ENCODE peak calls at places on chromosomes 5 and 9, in seven cellular contexts. Z is stimulated activated CD4-positive, alpha-beta T cell treated with anti-CD3 and anti-CD28 coated beads, TNF-alpha, amount 100 ng/mL, for 4 hours; Y is T-helper 2 cell; A is neuronal stem cell; W is stimulated activated CD8-positive, alpha-beta memory T cell treated with anti-CD3 and anti-CD28 coated beads, Interleukin-4, amount 100 ng/mL, for 4 hours; P is left ventricle myocardium superior; M is kidney epithelial cell. X is an unnamed sample.

GRCh38 chr5:58358436-58358835 is 101.5 kb downstream of the PLK2 start:
- DNase-seq in M (no peak), P (no peak), A (no peak), Y (no peak), Z (no peak), W (no peak), X (no peak)

GRCh38 chr9:108160039-108160438 is 670.5 kb upstream of the KLF4 start:
- DNase-seq in A (no peak), P (no peak), Z (no peak), W (no peak), M (no peak), Y (no peak), X (no peak)

GRCh38 chr9:37026085-37026935 is 7.8 kb downstream of the PAX5 start:
- DNase-seq in Y (no peak), W (no peak), Z (no peak), M (no peak), A (no peak), P (no peak), X (no peak)

GRCh38 chr5:163306421-163306820 is 131.0 kb upstream of the CCNG1 start:
- DNase-seq in M (no peak), P (no peak), W (no peak), A (no peak), Y (no peak), Z (no peak), X (no peak)

GRCh38 chr9:38064842-38065368 is 4.1 kb downstream of the SHB start:
- DNase-seq in Y (no peak), M (no peak), Z (no peak), P (no peak), A (no peak), W (no peak), X (no peak)

GRCh38 chr9:5459289-5459829 is 9.0 kb downstream of the CD274 start:
- DNase-seq in M (peak), Y (no peak), A (no peak), W (no peak), Z (no peak), P (no peak), X (no peak)

GRCh38 chr9:89497181-89497963 is 541 bp downstream of the SEMA4D start:
- DNase-seq in A (no peak), P (peak), M (no peak), W (no peak), Y (no peak), Z (no peak), X (no peak)

GRCh38 chr9:129586647-129587046 is 34.3 kb downstream of the C9orf50 start:
- DNase-seq in M (no peak), Y (no peak), W (no peak), Z (no peak), A (no peak), P (no peak), X (no peak)

GRCh38 chr5:178104492-178104891 is 8.8 kb upstream of the N4BP3 start:
- DNase-seq in A (no peak), M (no peak), W (no peak), P (no peak), Z (no peak), Y (no peak), X (no peak)

GRCh38 chr9:28365020-28365640 is 791.8 kb upstream of the C9orf72 start:
- DNase-seq in P (no peak), M (no peak), A (peak), W (no peak), Z (no peak), Y (no peak), X (no peak)

GRCh38 chr9:108382267-108382666 is 473.5 kb downstream of the ACTL7B start:
- DNase-seq in A (no peak), P (no peak), W (no peak), Z (no peak), Y (no peak), M (no peak), X (peak)

GRCh38 chr5:163696270-163696887 is 191.0 kb downstream of the MAT2B start:
- DNase-seq in M (peak), P (no peak), W (no peak), Y (no peak), Z (no peak), A (peak), X (no peak)

GRCh38 chr5:61159841-61160240 is 2.4 kb downstream of the SMIM15 start:
- DNase-seq in M (no peak), Y (no peak), P (no peak), A (no peak), Z (no peak), W (no peak), X (no peak)

GRCh38 chr9:124228516-124228915 is 29.2 kb upstream of the NEK6 start:
- DNase-seq in W (no peak), M (no peak), Z (no peak), P (no peak), A (no peak), Y (no peak), X (no peak)

GRCh38 chr9:100379862-100380261 is 27.1 kb upstream of the TEX10 start:
- DNase-seq in A (no peak), Z (no peak), Y (no peak), W (no peak), M (peak), P (no peak), X (no peak)

GRCh38 chr5:178453224-178453623 is 137.0 kb downstream of the COL23A1 start:
- DNase-seq in Z (no peak), W (no peak), A (no peak), P (no peak), Y (no peak), M (peak), X (no peak)

GRCh38 chr5:171397599-171397998 is 9.9 kb downstream of the NPM1 start:
- DNase-seq in A (no peak), W (no peak), Y (no peak), Z (no peak), P (no peak), M (no peak), X (no peak)

GRCh38 chr9:20865357-20865756 is 166.1 kb downstream of the HACD4 start:
- DNase-seq in M (no peak), P (no peak), A (no peak), Z (no peak), W (no peak), Y (no peak), X (no peak)

GRCh38 chr5:75050415-75050814 is 1.9 kb downstream of the GCNT4 start:
- DNase-seq in W (no peak), P (no peak), M (no peak), Y (peak), Z (no peak), A (no peak), X (no peak)

GRCh38 chr9:38015267-38015666 is 53.8 kb downstream of the SHB start:
- DNase-seq in Z (no peak), A (no peak), Y (no peak), M (no peak), P (no peak), W (no peak), X (no peak)

GRCh38 chr5:143569213-143569663 is 165.8 kb upstream of the NR3C1 start:
- DNase-seq in W (no peak), Y (no peak), P (no peak), Z (no peak), M (no peak), A (no peak), X (no peak)

GRCh38 chr5:88833371-88834107 is 49.4 kb downstream of the MEF2C start:
- DNase-seq in Z (peak), P (no peak), A (no peak), W (peak), Y (peak), M (no peak), X (no peak)

GRCh38 chr9:103789686-103790085 is 304.4 kb upstream of the SMC2 start:
- DNase-seq in Y (no peak), Z (no peak), A (no peak), M (no peak), W (no peak), P (no peak), X (no peak)

GRCh38 chr9:71704806-71705205 is 63.5 kb downstream of the CEMIP2 start:
- DNase-seq in Y (no peak), W (no peak), P (no peak), M (no peak), Z (no peak), A (no peak), X (no peak)

GRCh38 chr9:75083188-75083976 is 4.6 kb downstream of the NMRK1 start:
- DNase-seq in Y (no peak), A (no peak), W (no peak), P (peak), M (no peak), Z (no peak), X (no peak)

GRCh38 chr9:135797507-135798302 is 95.7 kb downstream of the KCNT1 start:
- DNase-seq in A (peak), P (peak), W (no peak), Z (peak), Y (peak), M (no peak), X (no peak)